ENCODE peak calls at places on chromosome 13, in six cellular contexts. H is RCC 7860, B is MG63, L is stromal cell of bone marrow, E is cardiac fibroblast, C is Panc1. T is an unnamed sample.

GRCh38 chr13:73598021-73598712 is 536.0 kb downstream of the KLF12 start:
- DNase-seq in H (no peak), C (peak; percentile 10), E (peak; percentile 85), B (no peak), L (no peak), T (no peak)

GRCh38 chr13:109644069-109644750 is 142.2 kb downstream of the IRS2 start:
- DNase-seq in B (no peak), C (no peak), L (no peak), H (no peak), E (no peak), T (no peak)

GRCh38 chr13:113838711-113839201 is 25.1 kb downstream of the GAS6 start:
- DNase-seq in E (no peak), C (no peak), L (no peak), H (no peak), B (no peak), T (peak; percentile 40)

GRCh38 chr13:40920826-40921225 is 98.3 kb downstream of the ELF1 start:
- DNase-seq in B (no peak), C (no peak), L (no peak), H (no peak), E (peak; percentile 42), T (peak; percentile 2)

GRCh38 chr13:85549819-85550218 is 249.4 kb downstream of the SLITRK6 start:
- DNase-seq in E (no peak), L (no peak), B (no peak), C (no peak), H (no peak), T (no peak)

GRCh38 chr13:111486801-111487200 is 166.4 kb downstream of the TEX29 start:
- DNase-seq in E (no peak), B (no peak), L (no peak), C (no peak), H (no peak), T (no peak)

GRCh38 chr13:39887424-39887823 is 232.0 kb downstream of the COG6 start:
- DNase-seq in L (no peak), E (no peak), B (no peak), H (no peak), C (no peak), T (no peak)

GRCh38 chr13:27988520-27988919 is at the start of gene URAD:
- DNase-seq in L (no peak), H (no peak), B (no peak), E (no peak), C (no peak), T (no peak)

GRCh38 chr13:99956473-99957349 is 14.9 kb downstream of the ZIC5 start:
- DNase-seq in H (no peak), B (peak; percentile 69), L (no peak), E (no peak), C (no peak), T (peak; percentile 17)

GRCh38 chr13:30004204-30004603 is 153.8 kb upstream of the UBL3 start:
- DNase-seq in L (peak; percentile 31), E (peak; percentile 17), C (no peak), B (no peak), H (no peak), T (no peak)

GRCh38 chr13:111388851-111389500 is 68.5 kb downstream of the TEX29 start:
- DNase-seq in B (no peak), E (no peak), L (no peak), C (no peak), H (no peak), T (no peak)

GRCh38 chr13:102582256-102582655 is 14.5 kb upstream of the TPP2 start:
- DNase-seq in E (no peak), H (no peak), L (no peak), B (no peak), C (no peak), T (no peak)

GRCh38 chr13:99859178-99860177 is 112.1 kb downstream of the ZIC5 start:
- DNase-seq in H (no peak), C (no peak), E (no peak), L (no peak), B (no peak), T (no peak)

GRCh38 chr13:112616586-112617381 is 28.8 kb upstream of the TUBGCP3 start:
- DNase-seq in H (peak; percentile 26), E (peak; percentile 61), C (peak; percentile 10), B (peak; percentile 29), L (peak; percentile 15), T (peak; percentile 61)

GRCh38 chr13:46113596-46113995 is 8.8 kb upstream of the CPB2 start:
- DNase-seq in C (no peak), H (peak; percentile 59), L (no peak), E (peak; percentile 9), B (no peak), T (no peak)

GRCh38 chr13:20230913-20231838 is 943 bp downstream of the GJB6 start:
- DNase-seq in B (no peak), L (no peak), H (no peak), E (no peak), C (no peak), T (no peak)

GRCh38 chr13:22076658-22077057 is 405.8 kb downstream of the FGF9 start:
- DNase-seq in L (no peak), B (no peak), C (no peak), H (no peak), E (no peak), T (no peak)

GRCh38 chr13:86572115-86572514 is 772.9 kb upstream of the SLITRK6 start:
- DNase-seq in E (no peak), C (no peak), L (peak; percentile 5), H (peak; percentile 45), B (no peak), T (no peak)

GRCh38 chr13:36919206-36919832 is 719 bp downstream of the SMAD9 start:
- DNase-seq in H (peak; percentile 27), C (no peak), B (peak; percentile 74), L (peak; percentile 9), E (peak; percentile 4), T (no peak)

GRCh38 chr13:63184693-63185092 is 1769.0 kb upstream of the PCDH20 start:
- DNase-seq in L (no peak), E (peak; percentile 69), H (peak; percentile 85), B (peak; percentile 61), C (no peak), T (peak; percentile 57)

GRCh38 chr13:39095500-39095899 is 57.2 kb downstream of the NHLRC3 start:
- DNase-seq in B (no peak), C (no peak), H (no peak), E (no peak), L (no peak), T (no peak)

GRCh38 chr13:45916036-45916435 is 64.5 kb upstream of the SIAH3 start:
- DNase-seq in B (no peak), C (no peak), E (no peak), H (no peak), L (no peak), T (no peak)

GRCh38 chr13:113089693-113090414 is 15.7 kb upstream of the F7 start:
- DNase-seq in H (no peak), L (no peak), C (no peak), E (no peak), B (no peak), T (no peak)

GRCh38 chr13:98420560-98421175 is 156.2 kb downstream of the STK24 start:
- DNase-seq in B (no peak), H (no peak), C (no peak), E (no peak), L (no peak), T (no peak)

GRCh38 chr13:97822377-97822776 is 131.1 kb upstream of the IPO5 start:
- DNase-seq in C (no peak), H (no peak), E (no peak), B (no peak), L (no peak), T (no peak)

GRCh38 chr13:111916201-111916600 is 150.7 kb upstream of the SOX1 start:
- DNase-seq in C (no peak), L (no peak), E (no peak), B (no peak), H (no peak), T (no peak)

GRCh38 chr13:33932765-33933406 is 114.9 kb downstream of the RFC3 start:
- DNase-seq in H (no peak), E (peak; percentile 59), C (no peak), B (no peak), L (no peak), T (no peak)

GRCh38 chr13:23766199-23766771 is 122.9 kb downstream of the MIPEP start:
- DNase-seq in H (no peak), L (no peak), C (no peak), E (no peak), B (no peak), T (no peak)

GRCh38 chr13:80276371-80277289 is 64.3 kb downstream of the SPRY2 start:
- DNase-seq in B (peak; percentile 15), L (peak; percentile 41), H (no peak), E (peak; percentile 67), C (no peak), T (no peak)

GRCh38 chr13:81659984-81660383 is 1319.1 kb upstream of the SPRY2 start:
- DNase-seq in B (no peak), E (no peak), C (no peak), H (no peak), L (no peak), T (no peak)

GRCh38 chr13:33973194-33973593 is 155.2 kb downstream of the RFC3 start:
- DNase-seq in L (no peak), B (no peak), H (no peak), E (no peak), C (no peak), T (no peak)

GRCh38 chr13:21079206-21079605 is 17.8 kb upstream of the LATS2 start:
- DNase-seq in E (no peak), C (no peak), H (no peak), B (no peak), L (no peak), T (no peak)

GRCh38 chr13:20174656-20175405 is 14.0 kb upstream of the GJA3 start:
- DNase-seq in L (peak; percentile 91), B (peak; percentile 96), H (peak; percentile 77), C (peak; percentile 62), E (peak; percentile 94), T (peak; percentile 85)

GRCh38 chr13:64239372-64239771 is 2823.7 kb upstream of the PCDH20 start:
- DNase-seq in B (no peak), E (peak; percentile 79), H (peak; percentile 59), C (no peak), L (peak; percentile 3), T (peak; percentile 49)

GRCh38 chr13:43908156-43909126 is 28.7 kb downstream of the LACC1 start:
- DNase-seq in C (peak; percentile 5), E (peak; percentile 78), L (peak; percentile 45), B (peak; percentile 6), H (peak; percentile 30), T (peak; percentile 49)

GRCh38 chr13:27954406-27954851 is 14.7 kb downstream of the CDX2 start:
- DNase-seq in B (no peak), E (no peak), C (no peak), H (no peak), L (no peak), T (no peak)

GRCh38 chr13:22121340-22121739 is 450.5 kb downstream of the FGF9 start:
- DNase-seq in H (no peak), C (no peak), L (no peak), B (no peak), E (no peak), T (no peak)